ENCODE peak calls at places on chromosomes 1 and 21, in five cellular contexts. N is pancreas, S is right cardiac atrium, D is GM23248, M is right atrium auricular region. X is an unnamed sample. For H3K4me1, the result is how much of the 10 kb centered on the place peaks cover.

GRCh38 chr1:70358921-70359564 is 4.5 kb upstream of the ANKRD13C start:
- DNase-seq in N (no peak), S (no peak), D (peak), M (no peak), X (no peak)

GRCh38 chr21:38679531-38679930 is 126.2 kb upstream of the ETS2 start:
- DNase-seq in N (no peak), S (no peak), D (peak), M (no peak), X (no peak)

GRCh38 chr1:55153031-55153430 is 62.1 kb downstream of the USP24 start:
- DNase-seq in N (no peak), S (no peak), D (no peak), M (no peak), X (no peak)

GRCh38 chr1:90359994-90360393 is 357.1 kb downstream of the BARHL2 start:
- DNase-seq in N (no peak), S (no peak), D (no peak), M (no peak), X (no peak)

GRCh38 chr1:25787477-25788043 is 12.4 kb upstream of the SELENON start:
- DNase-seq in N (no peak), S (no peak), D (peak), M (no peak), X (no peak)

GRCh38 chr21:44482581-44483287 is 27.4 kb downstream of the LRRC3 start:
- DNase-seq in N (no peak), S (no peak), D (no peak), M (no peak), X (peak)

GRCh38 chr1:247103777-247104591 is at the start of gene ZNF669:
- DNase-seq in N (peak), S (peak), D (peak), M (peak), X (peak)

GRCh38 chr1:225426395-225427248 is 1.2 kb downstream of the LBR start:
- DNase-seq in N (peak), S (peak), D (peak), M (no peak), X (peak)

GRCh38 chr1:107359472-107360241 is 218.8 kb downstream of the NTNG1 start:
- DNase-seq in N (no peak), S (no peak), D (no peak), M (no peak), X (no peak)

GRCh38 chr1:92480200-92480812 is 6.4 kb downstream of the GFI1 start:
- DNase-seq in N (peak), S (no peak), D (peak), M (no peak), X (no peak)

GRCh38 chr1:231039161-231040018 is 664 bp downstream of the FAM89A start:
- DNase-seq in N (peak), S (peak), D (peak), M (no peak), X (peak)

GRCh38 chr1:15479654-15480347 is 3.9 kb downstream of the CELA2B start:
- DNase-seq in N (no peak), S (no peak), D (no peak), M (no peak), X (no peak)

GRCh38 chr1:37940299-37940947 is 6.4 kb downstream of the INPP5B start:
- DNase-seq in N (peak), S (no peak), D (no peak), M (no peak), X (no peak)

GRCh38 chr1:115796897-115797296 is 28.4 kb upstream of the CASQ2 start:
- DNase-seq in N (no peak), S (no peak), D (no peak), M (no peak), X (no peak)

GRCh38 chr1:211965108-211965805 is 70.1 kb downstream of the INTS7 start:
- DNase-seq in N (no peak), S (no peak), D (no peak), M (no peak), X (no peak)

GRCh38 chr21:27564684-27565280 is 597.9 kb upstream of the ADAMTS5 start:
- DNase-seq in N (peak), S (peak), D (peak), M (no peak), X (peak)

GRCh38 chr1:94898486-94899385 is 28.2 kb downstream of the CNN3 start:
- DNase-seq in N (no peak), S (no peak), D (no peak), M (no peak), X (no peak)

GRCh38 chr1:220410681-220411080 is 117.3 kb upstream of the MARK1 start:
- DNase-seq in N (no peak), S (no peak), D (peak), M (no peak), X (no peak)

GRCh38 chr1:109793486-109794318 is 30.0 kb upstream of the EPS8L3 start:
- DNase-seq in N (peak), S (peak), D (peak), M (no peak), X (no peak)

GRCh38 chr1:109794319-109795132 is 30.8 kb upstream of the EPS8L3 start:
- DNase-seq in N (peak), S (peak), D (peak), M (no peak), X (no peak)

GRCh38 chr1:109791495-109792040 is 27.8 kb upstream of the EPS8L3 start:
- DNase-seq in N (peak), S (peak), D (no peak), M (no peak), X (no peak)

GRCh38 chr1:109792056-109792831 is 28.5 kb upstream of the EPS8L3 start:
- DNase-seq in N (peak), S (peak), D (peak), M (peak), X (peak)

DNA sequence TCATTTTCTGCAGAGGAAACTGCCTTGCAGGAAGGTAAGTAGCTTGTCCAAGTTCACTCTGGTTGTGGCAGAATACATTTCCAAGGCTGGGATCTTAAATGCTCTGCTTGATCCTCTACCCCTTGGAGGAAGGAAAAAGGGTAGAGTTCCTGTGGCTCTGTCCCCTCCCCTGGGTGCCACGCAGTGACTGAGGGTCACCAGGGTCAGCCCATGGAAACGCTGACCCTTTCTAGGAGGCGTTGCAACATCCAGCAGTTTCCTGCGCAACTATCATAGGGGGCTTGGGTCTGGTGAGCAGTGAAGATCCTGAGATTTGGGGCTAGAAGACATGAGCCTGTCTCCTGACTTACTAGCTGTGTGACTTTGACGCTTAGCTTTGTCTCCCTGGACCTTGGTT is 29.4 kb upstream of the EPS8L3 start:
- DNase-seq in N (peak), S (peak), D (no peak), M (no peak), X (no peak)
- H3K4me1 ChIP-seq in N (under half), S (under half), D (under half), M (half or more), X (under half)

GRCh38 chr1:201758508-201759050 is 70.4 kb upstream of the IPO9 start:
- DNase-seq in N (no peak), S (no peak), D (no peak), M (no peak), X (no peak)
- H3K4me1 ChIP-seq in N (under half), S (under half), D (half or more), M (under half), X (under half)

GRCh38 chr1:87058343-87058649 is 143.9 kb downstream of the HS2ST1 start:
- DNase-seq in N (no peak), S (no peak), D (peak), M (no peak), X (no peak)

GRCh38 chr1:87064981-87065380 is 150.5 kb downstream of the HS2ST1 start:
- DNase-seq in N (no peak), S (no peak), D (peak), M (no peak), X (no peak)

GRCh38 chr1:87062687-87063086 is 148.3 kb downstream of the HS2ST1 start:
- DNase-seq in N (no peak), S (no peak), D (no peak), M (no peak), X (no peak)

GRCh38 chr1:87064309-87064708 is 149.9 kb downstream of the HS2ST1 start:
- DNase-seq in N (no peak), S (no peak), D (no peak), M (no peak), X (no peak)

DNA sequence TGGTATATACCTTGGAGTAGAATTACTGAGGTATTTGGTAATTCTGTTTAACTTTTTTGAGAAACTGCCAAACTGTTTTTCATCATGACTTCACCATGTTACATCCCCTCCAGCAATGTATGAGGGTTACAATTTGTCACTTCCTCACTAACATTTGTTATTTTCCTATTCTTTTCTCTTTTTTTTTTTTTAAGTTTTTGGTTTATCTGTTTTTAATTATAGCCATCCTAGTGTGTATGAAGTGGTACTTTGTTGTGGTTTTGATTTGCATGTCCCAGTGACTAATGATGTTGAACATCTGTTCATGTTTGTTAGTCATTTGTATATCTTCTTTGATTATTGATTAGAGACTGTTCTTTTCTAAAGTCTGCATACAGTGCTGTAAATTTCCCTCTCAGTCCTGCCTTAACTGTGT is 147.3 kb downstream of the HS2ST1 start:
- DNase-seq in N (no peak), S (no peak), D (peak), M (no peak), X (no peak)
- H3K4me1 ChIP-seq in N (under half), S (under half), D (under half), M (under half), X (under half)

DNA sequence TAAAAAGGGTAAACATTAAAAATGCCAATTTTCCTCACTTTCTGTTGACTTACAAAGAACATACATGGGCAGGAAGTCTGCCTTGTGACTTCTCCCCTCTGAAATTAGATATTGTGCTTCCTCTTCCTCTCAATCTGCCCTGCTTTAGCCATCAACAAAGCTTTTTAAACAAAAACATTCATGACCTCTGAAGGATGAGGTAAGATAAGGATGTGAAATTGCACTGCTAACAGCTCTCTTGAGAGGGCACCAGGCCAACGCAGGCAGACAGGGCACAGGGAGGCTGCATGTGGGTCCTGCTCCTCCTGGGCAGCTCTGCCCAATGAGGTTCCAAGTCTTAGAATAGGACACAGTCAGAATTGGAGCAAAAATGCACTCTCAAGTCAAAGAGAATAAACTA is 62.1 kb downstream of the DEGS1 start:
- DNase-seq in N (no peak), S (peak), D (no peak), M (no peak), X (no peak)
- H3K4me1 ChIP-seq in N (under half), S (under half), D (under half), M (under half), X (under half)

GRCh38 chr1:156117414-156118174 is 3.1 kb downstream of the LMNA start:
- DNase-seq in N (no peak), S (peak), D (peak), M (no peak), X (no peak)

GRCh38 chr1:156114919-156115513 is 505 bp downstream of the LMNA start:
- DNase-seq in N (peak), S (peak), D (peak), M (no peak), X (no peak)

GRCh38 chr1:156113263-156114004 is 1.1 kb upstream of the LMNA start:
- DNase-seq in N (no peak), S (no peak), D (peak), M (no peak), X (no peak)

GRCh38 chr1:156114101-156114918 is at the start of gene LMNA:
- DNase-seq in N (peak), S (peak), D (peak), M (peak), X (peak)

DNA sequence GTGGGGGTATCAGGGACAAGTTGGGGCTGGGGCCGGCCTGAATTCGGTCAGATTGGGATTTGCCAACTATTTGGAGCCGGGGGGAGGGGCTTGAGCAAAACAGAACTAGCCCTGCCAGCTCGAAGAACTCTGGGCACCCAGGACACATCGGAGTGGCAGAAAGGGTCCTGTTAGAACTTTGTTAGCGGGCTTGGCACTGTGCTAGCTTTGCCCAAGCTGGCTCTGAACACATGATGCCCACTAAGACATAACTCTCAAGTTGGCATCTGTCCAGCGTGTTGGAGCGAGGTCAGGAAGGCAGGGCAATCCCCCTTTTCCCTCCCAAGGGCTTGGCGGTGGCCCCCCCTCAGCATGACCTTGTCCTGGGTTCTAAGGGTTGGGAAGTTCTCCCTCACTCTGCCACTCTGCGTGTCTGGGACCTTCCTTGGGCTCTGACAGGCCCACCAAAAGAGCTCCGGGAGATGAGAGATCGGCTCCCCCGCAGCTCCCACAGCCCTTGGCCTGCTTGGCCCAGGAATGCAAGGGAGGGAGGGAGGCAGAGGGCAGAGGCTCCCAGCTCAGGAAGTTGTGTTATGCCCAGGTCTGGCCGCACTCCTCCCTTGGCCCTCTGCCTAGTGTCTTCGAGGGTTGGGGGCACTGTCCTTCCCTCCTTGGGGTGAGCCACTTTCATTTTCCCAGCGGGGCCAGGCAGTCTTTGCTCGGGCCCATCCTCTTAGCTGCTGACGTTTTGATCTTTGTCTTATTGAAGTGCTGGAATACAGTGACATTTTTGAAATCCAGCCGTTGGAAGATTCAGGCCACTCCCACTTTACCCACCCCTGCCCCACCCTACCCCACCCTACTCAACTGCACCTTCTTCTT is 1.2 kb downstream of the LMNA start:
- DNase-seq in N (peak), S (peak), D (peak), M (peak), X (no peak)
- H3K4me1 ChIP-seq in N (under half), S (under half), D (under half), M (half or more), X (under half)